ENCODE peak calls at places on chromosome 2, in five cellular contexts. R is CD4-positive, CD25-positive, alpha-beta regulatory T cell; Y is astrocyte; L is heart left ventricle; C is CD8-positive, alpha-beta memory T cell. B is an unnamed sample.
A peak's percentile ranks its signal among the peaks of the same experiment; 100 is the strongest.

GRCh38 chr2:178363252-178363651 is 87.7 kb downstream of the PRKRA start:
- DNase-seq in R (no peak), L (no peak), Y (peak; percentile 8), C (no peak), B (no peak)

GRCh38 chr2:33336036-33336625 is 140.3 kb upstream of the RASGRP3 start:
- DNase-seq in L (no peak), R (no peak), Y (no peak), C (no peak), B (peak; percentile 17)

GRCh38 chr2:169968767-169969166 is 141.5 kb downstream of the UBR3 start:
- DNase-seq in C (no peak), L (no peak), R (no peak), Y (peak; percentile 16), B (peak; percentile 6)

GRCh38 chr2:215620528-215620927 is 184.7 kb upstream of the FN1 start:
- DNase-seq in R (no peak), Y (no peak), L (no peak), C (no peak), B (no peak)

GRCh38 chr2:241179894-241180293 is 8.6 kb upstream of the ANO7 start:
- DNase-seq in Y (no peak), R (peak; percentile 20), L (no peak), C (no peak), B (no peak)

GRCh38 chr2:219596954-219597551 is 604 bp upstream of the STK11IP start:
- DNase-seq in R (no peak), Y (no peak), C (no peak), L (no peak), B (no peak)

GRCh38 chr2:151881342-151881741 is 53.1 kb upstream of the ARL5A start:
- DNase-seq in C (no peak), L (no peak), R (no peak), Y (no peak), B (no peak)

GRCh38 chr2:105926960-105927678 is 182.4 kb downstream of the NCK2 start:
- DNase-seq in C (peak; percentile 57), R (peak; percentile 88), L (peak; percentile 62), Y (no peak), B (no peak)

GRCh38 chr2:171479154-171479814 is 43.0 kb upstream of the CYBRD1 start:
- DNase-seq in R (no peak), Y (peak; percentile 39), C (no peak), L (no peak), B (peak; percentile 16)

GRCh38 chr2:193806088-193806774 is 1611.5 kb upstream of the TMEFF2 start:
- DNase-seq in L (no peak), Y (no peak), R (no peak), C (no peak), B (no peak)

DNA sequence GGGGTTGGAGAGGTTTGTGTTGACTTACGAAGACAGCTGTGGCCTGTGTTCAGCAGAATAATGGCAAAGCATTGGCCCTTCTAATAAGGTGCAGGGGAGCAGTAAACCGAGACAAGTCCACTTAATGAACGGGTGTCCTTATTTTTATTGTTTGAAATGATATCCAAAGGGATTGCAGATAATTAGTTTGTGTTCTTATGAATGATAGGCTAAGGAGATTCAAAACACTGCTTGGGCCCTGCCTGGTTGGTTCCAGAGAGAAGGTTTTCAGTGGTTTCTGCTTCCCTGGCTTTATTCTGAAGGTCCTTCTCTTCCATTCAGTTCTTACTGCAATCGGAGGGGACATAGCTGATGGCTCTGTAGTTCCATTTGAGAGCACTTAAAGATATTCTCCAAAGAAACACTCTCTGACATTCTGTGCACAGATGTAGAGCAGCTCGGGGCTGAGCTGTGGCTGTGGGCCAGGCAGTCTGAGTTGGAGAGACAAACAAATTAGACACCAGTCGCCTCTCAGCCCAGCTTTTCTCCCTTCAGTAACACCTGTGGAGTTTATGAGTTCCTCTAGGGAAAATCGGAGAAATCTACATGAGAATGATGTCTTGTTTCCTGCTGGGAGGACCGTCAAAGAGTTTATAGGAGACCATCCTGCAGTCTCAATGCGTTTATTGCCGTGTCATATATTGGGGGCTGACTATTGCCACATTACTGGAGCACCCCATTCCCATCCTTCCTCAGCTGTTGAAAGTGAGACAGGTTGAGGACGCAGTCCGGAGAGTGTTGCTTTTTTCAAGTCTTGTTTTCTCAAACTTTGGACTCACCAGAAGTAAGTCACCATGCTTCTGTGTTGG is 6.5 kb downstream of the GREB1 start:
- DNase-seq in C (no peak), Y (no peak), R (no peak), L (no peak), B (no peak)
- H3K4me1 ChIP-seq in C (no peaks in the 10 kb centered on the region), Y (no peaks in the 10 kb centered on the region), R (no peaks in the 10 kb centered on the region), L (peaks cover 22% of the 10 kb centered on the region), B (no peaks in the 10 kb centered on the region)

GRCh38 chr2:210671065-210671464 is 114.7 kb downstream of the CPS1 start:
- DNase-seq in R (no peak), Y (no peak), C (no peak), L (no peak), B (no peak)
- H3K4me1 ChIP-seq in R (no peaks in the 10 kb centered on the region), Y (no peaks in the 10 kb centered on the region), C (no peaks in the 10 kb centered on the region), L (no peaks in the 10 kb centered on the region), B (no peaks in the 10 kb centered on the region)

GRCh38 chr2:86751778-86752177 is 31.7 kb downstream of the RMND5A start:
- DNase-seq in L (no peak), Y (no peak), R (no peak), C (no peak), B (no peak)

GRCh38 chr2:86750240-86750839 is 30.2 kb downstream of the RMND5A start:
- DNase-seq in Y (no peak), L (no peak), R (no peak), C (no peak), B (no peak)

GRCh38 chr2:86744152-86744551 is 24.1 kb downstream of the RMND5A start:
- DNase-seq in Y (no peak), L (no peak), R (no peak), C (no peak), B (no peak)

GRCh38 chr2:86747708-86748627 is 27.9 kb downstream of the RMND5A start:
- DNase-seq in Y (peak; percentile 84), R (peak; percentile 18), C (no peak), L (no peak), B (peak; percentile 20)

DNA sequence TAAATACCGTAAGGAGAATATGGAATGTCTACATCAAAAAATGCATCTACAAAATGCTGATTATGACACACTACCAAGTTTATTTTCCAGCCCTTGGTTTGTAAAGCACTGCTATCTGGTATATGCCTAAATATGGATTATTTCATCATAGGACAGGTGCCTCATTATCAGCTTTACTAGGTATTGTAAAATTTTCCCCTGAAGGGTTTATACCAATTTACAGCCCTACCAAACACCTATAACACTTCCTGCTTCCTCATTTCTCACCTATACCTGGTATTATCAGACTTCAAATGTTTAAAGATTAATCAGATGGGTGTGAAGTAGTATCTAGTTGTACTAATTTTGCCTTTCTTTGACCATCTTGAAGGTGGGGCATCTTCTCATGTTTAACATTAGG is 26.8 kb downstream of the RMND5A start:
- DNase-seq in L (no peak), C (no peak), Y (no peak), R (no peak), B (no peak)
- H3K4me1 ChIP-seq in L (peaks cover 48% of the 10 kb centered on the region), C (peaks cover 18% of the 10 kb centered on the region), Y (peaks cover 9% of the 10 kb centered on the region), R (peaks cover 4% of the 10 kb centered on the region), B (no peaks in the 10 kb centered on the region)

GRCh38 chr2:226777611-226778010 is 22.0 kb downstream of the IRS1 start:
- DNase-seq in Y (no peak), C (no peak), L (no peak), R (no peak), B (no peak)
- H3K4me1 ChIP-seq in Y (peaks cover 22% of the 10 kb centered on the region), C (peaks cover 12% of the 10 kb centered on the region), L (peaks cover 33% of the 10 kb centered on the region), R (peaks cover 6% of the 10 kb centered on the region), B (no peaks in the 10 kb centered on the region)

GRCh38 chr2:213233438-213234330 is 50.6 kb upstream of the SPAG16 start:
- DNase-seq in C (no peak), R (peak; percentile 52), L (no peak), Y (no peak), B (no peak)
- H3K4me1 ChIP-seq in C (no peaks in the 10 kb centered on the region), R (peaks cover 85% of the 10 kb centered on the region), L (no peaks in the 10 kb centered on the region), Y (peaks cover 17% of the 10 kb centered on the region), B (peaks cover 2% of the 10 kb centered on the region)

GRCh38 chr2:209942936-209943605 is 59.4 kb upstream of the RPE start:
- DNase-seq in C (no peak), R (no peak), L (no peak), Y (peak; percentile 15), B (no peak)
- H3K4me1 ChIP-seq in C (no peaks in the 10 kb centered on the region), R (no peaks in the 10 kb centered on the region), L (no peaks in the 10 kb centered on the region), Y (no peaks in the 10 kb centered on the region), B (peaks cover 3% of the 10 kb centered on the region)

GRCh38 chr2:101993772-101994171 is 2.0 kb downstream of the IL1R2 start:
- DNase-seq in L (no peak), R (no peak), Y (no peak), C (no peak), B (no peak)

GRCh38 chr2:101999122-101999789 is 7.5 kb downstream of the IL1R2 start:
- DNase-seq in L (no peak), C (no peak), R (peak; percentile 39), Y (no peak), B (no peak)

GRCh38 chr2:101995019-101995418 is 3.3 kb downstream of the IL1R2 start:
- DNase-seq in Y (no peak), R (no peak), C (no peak), L (no peak), B (no peak)

GRCh38 chr2:101998556-101999121 is 6.9 kb downstream of the IL1R2 start:
- DNase-seq in R (peak; percentile 66), L (no peak), Y (no peak), C (no peak), B (no peak)

DNA sequence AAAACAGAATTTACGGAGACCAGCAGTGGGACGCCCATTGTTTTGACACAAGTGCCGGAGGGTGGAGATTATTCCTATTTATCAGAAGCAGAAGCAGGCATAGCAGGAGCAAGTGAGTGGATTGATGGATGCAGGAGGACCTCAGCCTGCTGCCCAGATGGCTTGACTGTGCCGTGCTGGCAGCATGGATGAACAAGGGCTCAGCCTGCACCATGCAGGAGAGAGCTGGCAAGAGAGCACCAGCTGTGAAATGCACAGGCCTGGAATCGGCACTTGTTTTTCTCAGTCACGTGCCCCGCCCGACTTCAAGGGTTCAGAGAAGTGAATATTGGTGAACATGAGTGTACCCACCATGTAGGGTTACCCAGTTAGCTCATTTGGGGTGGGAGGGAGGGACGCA is 4.0 kb downstream of the IL1R2 start:
- DNase-seq in L (no peak), C (no peak), R (no peak), Y (no peak), B (no peak)
- H3K4me1 ChIP-seq in L (no peaks in the 10 kb centered on the region), C (no peaks in the 10 kb centered on the region), R (peaks cover 10% of the 10 kb centered on the region), Y (no peaks in the 10 kb centered on the region), B (no peaks in the 10 kb centered on the region)

DNA sequence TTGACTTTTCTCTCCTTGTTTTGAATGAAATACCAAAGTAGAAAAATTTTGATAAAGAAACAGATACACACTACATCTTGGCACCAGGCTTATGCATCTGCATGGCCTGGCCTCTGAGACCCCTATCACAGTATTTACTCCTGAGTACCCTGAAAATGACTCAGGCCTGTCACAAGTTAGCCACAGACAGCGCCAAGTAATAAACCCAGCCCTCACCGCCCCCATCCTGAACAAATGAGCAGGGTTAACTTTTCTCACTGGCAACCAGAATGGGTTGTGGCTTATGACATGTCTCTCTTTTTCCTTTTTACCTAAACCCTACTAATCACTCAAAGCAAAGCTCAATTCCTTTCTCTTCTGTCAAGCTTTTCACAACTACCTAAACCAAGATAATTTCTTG is 35.3 kb downstream of the SPRED2 start:
- DNase-seq in Y (peak; percentile 66), L (no peak), C (no peak), R (peak; percentile 24), B (no peak)
- H3K4me1 ChIP-seq in Y (peaks cover 20% of the 10 kb centered on the region), L (peaks cover 41% of the 10 kb centered on the region), C (no peaks in the 10 kb centered on the region), R (no peaks in the 10 kb centered on the region), B (no peaks in the 10 kb centered on the region)